ENCODE peak calls at places on chromosomes 7 and 10, in seven cellular contexts. W is PC-3, V is cardiac muscle cell, F is thoracic aorta, O is keratinocyte, I is lower lobe of right lung, M is heart left ventricle. P is an unnamed sample. For H3K4me1, the result is how much of the 10 kb centered on the place peaks cover.

GRCh38 chr10:62858364-62858763 is 42.2 kb upstream of the EGR2 start:
- DNase-seq in W (no peak), V (no peak), F (no peak), O (no peak), I (no peak), M (peak), P (no peak)

GRCh38 chr10:114095676-114096331 is 52.1 kb downstream of the ADRB1 start:
- DNase-seq in W (no peak), V (no peak), F (no peak), O (no peak), I (no peak), M (no peak), P (no peak)

GRCh38 chr7:78083466-78084120 is 285.0 kb downstream of the PHTF2 start:
- DNase-seq in W (peak), V (no peak), F (no peak), O (no peak), I (no peak), M (no peak), P (no peak)

GRCh38 chr7:98352621-98353020 is 48.3 kb downstream of the BAIAP2L1 start:
- DNase-seq in W (peak), V (no peak), F (no peak), O (no peak), I (no peak), M (no peak), P (no peak)

GRCh38 chr7:128863433-128863989 is 855 bp downstream of the ATP6V1F start:
- DNase-seq in W (peak), V (peak), F (no peak), O (no peak), I (no peak), M (no peak), P (peak)

GRCh38 chr10:124665558-124665957 is 78.6 kb downstream of the FAM53B start:
- DNase-seq in W (peak), V (no peak), F (no peak), O (no peak), I (no peak), M (no peak), P (no peak)

GRCh38 chr7:90666186-90666585 is 70.1 kb downstream of the CDK14 start:
- DNase-seq in W (no peak), V (no peak), F (no peak), O (no peak), I (peak), M (no peak), P (peak)

GRCh38 chr7:76294344-76295024 is 8.0 kb upstream of the HSPB1 start:
- DNase-seq in W (peak), V (peak), F (peak), O (no peak), I (peak), M (peak), P (peak)

GRCh38 chr7:41107330-41107937 is 595.5 kb downstream of the INHBA start:
- DNase-seq in W (peak), V (no peak), F (no peak), O (peak), I (no peak), M (no peak), P (no peak)

GRCh38 chr10:95430231-95430951 is 130.8 kb downstream of the SORBS1 start:
- DNase-seq in W (peak), V (peak), F (no peak), O (no peak), I (no peak), M (peak), P (peak)

GRCh38 chr10:112783653-112784426 is 166.2 kb upstream of the TCF7L2 start:
- DNase-seq in W (no peak), V (peak), F (no peak), O (no peak), I (no peak), M (peak), P (peak)

GRCh38 chr10:125029584-125030242 is 87.8 kb downstream of the ZRANB1 start:
- DNase-seq in W (peak), V (no peak), F (no peak), O (no peak), I (no peak), M (no peak), P (no peak)

GRCh38 chr10:48289652-48290238 is 15.2 kb upstream of the FRMPD2 start:
- DNase-seq in W (peak), V (peak), F (no peak), O (peak), I (peak), M (peak), P (peak)

GRCh38 chr10:114427124-114427852 is 23.0 kb upstream of the AFAP1L2 start:
- DNase-seq in W (no peak), V (no peak), F (no peak), O (no peak), I (no peak), M (no peak), P (no peak)

GRCh38 chr10:78215645-78216044 is 182.0 kb downstream of the RPS24 start:
- DNase-seq in W (no peak), V (peak), F (peak), O (no peak), I (no peak), M (peak), P (peak)

GRCh38 chr7:44767912-44768662 is 19.4 kb downstream of the ZMIZ2 start:
- DNase-seq in W (no peak), V (no peak), F (no peak), O (no peak), I (no peak), M (peak), P (no peak)

GRCh38 chr10:132462463-132463332 is 65.7 kb downstream of the PWWP2B start:
- DNase-seq in W (no peak), V (no peak), F (no peak), O (no peak), I (peak), M (peak), P (no peak)

GRCh38 chr10:45432700-45433472 is 58.9 kb downstream of the ALOX5 start:
- DNase-seq in W (no peak), V (no peak), F (no peak), O (no peak), I (no peak), M (no peak), P (no peak)

GRCh38 chr10:54496852-54497251 is 304.2 kb downstream of the PCDH15 start:
- DNase-seq in W (no peak), V (no peak), F (no peak), O (no peak), I (no peak), M (no peak), P (no peak)

GRCh38 chr10:76026176-76026771 is 594.9 kb downstream of the LRMDA start:
- DNase-seq in W (peak), V (no peak), F (no peak), O (no peak), I (no peak), M (no peak), P (no peak)

DNA sequence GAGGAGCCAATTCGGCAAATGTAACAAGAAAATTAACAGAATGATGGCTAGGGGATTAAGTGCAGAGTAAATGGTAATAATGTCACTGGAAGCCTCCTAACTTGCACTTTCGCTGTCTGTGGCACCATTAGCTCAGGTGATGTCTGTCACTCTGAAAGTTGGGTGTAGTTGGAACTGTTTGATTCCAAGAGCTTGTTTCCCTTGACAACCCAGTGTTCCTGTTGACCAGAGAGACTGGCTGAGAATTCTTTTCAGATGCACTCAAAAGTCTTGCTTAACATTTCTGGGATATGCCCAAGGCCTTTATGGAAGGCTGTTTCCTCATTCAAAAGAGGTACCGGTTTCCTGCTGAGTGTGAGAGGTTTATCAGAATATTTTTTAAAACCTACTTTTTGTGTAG is 49.6 kb downstream of the PLPP4 start:
- DNase-seq in W (no peak), V (no peak), F (no peak), O (no peak), I (no peak), M (no peak), P (no peak)
- H3K4me3 ChIP-seq in W (no peak), V (no peak), F (no peak), O (no peak), I (no peak), M (no peak), P (no peak)

GRCh38 chr10:59754951-59755350 is 1.7 kb upstream of the MRLN start:
- DNase-seq in W (no peak), V (no peak), F (no peak), O (no peak), I (no peak), M (no peak), P (no peak)

GRCh38 chr10:59753267-59753666 is at the start of gene MRLN:
- DNase-seq in W (no peak), V (no peak), F (no peak), O (no peak), I (no peak), M (no peak), P (no peak)

GRCh38 chr10:59752278-59752940 is 846 bp downstream of the MRLN start:
- DNase-seq in W (no peak), V (no peak), F (no peak), O (no peak), I (no peak), M (no peak), P (no peak)

GRCh38 chr10:59748834-59749233 is 4.4 kb downstream of the MRLN start:
- DNase-seq in W (peak), V (no peak), F (no peak), O (no peak), I (no peak), M (no peak), P (peak)

DNA sequence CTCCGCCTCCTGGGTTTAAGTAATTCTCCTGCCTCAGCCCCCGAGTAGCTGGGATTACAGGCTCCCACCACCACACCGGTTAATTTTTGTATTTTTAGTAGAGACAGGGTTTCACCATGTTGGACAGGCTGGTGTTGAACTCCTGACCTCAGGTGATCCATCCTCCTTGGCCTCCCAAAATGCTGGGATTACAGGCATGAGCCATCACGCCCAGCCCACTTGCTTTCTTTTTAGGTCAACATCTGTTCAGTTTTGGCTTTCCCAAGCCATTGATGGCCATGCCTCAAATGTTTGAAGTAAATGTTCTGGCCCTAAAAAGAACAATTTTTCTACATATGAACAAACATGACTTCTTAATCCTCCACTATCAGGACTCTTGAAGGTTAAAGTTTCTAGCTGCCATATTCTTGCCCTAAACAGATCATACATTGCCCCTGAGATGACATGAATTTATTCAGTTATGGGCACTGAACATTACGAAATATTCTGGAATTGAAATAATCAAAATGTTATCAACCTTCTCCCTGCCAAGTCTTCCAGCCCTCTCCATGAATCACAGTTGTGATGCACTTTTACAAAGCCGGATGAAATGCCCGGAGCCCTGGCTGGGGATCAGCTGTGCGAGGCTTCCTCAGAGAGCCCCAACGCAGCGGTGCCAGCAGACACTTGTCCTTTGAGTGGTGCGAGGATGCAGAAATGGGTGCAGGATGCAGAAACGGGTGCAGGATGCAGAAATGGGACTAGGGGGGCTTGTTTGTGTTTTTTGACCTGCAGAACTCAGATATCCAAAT is 2.9 kb downstream of the MRLN start:
- DNase-seq in W (peak), V (no peak), F (no peak), O (no peak), I (no peak), M (peak), P (peak)
- H3K4me1 ChIP-seq in W (under half), V (under half), F (under half), O (under half), I (under half), M (under half), P (under half)

GRCh38 chr7:102451371-102452054 is 13.2 kb downstream of the ALKBH4 start:
- DNase-seq in W (no peak), V (peak), F (no peak), O (peak), I (no peak), M (no peak), P (no peak)
- TF ChIP-seq CTCF in W (no peak), V (no peak), F (no peak), O (no peak), I (no peak), M (no peak), P (no peak)

GRCh38 chr10:14010083-14010551 is 320.6 kb downstream of the FRMD4A start:
- DNase-seq in W (no peak), V (no peak), F (no peak), O (no peak), I (no peak), M (peak), P (no peak)
- H3K4me3 ChIP-seq in W (peak), V (no peak), F (peak), O (no peak), I (peak), M (peak), P (peak)

GRCh38 chr7:74375726-74376220 is 77.9 kb upstream of the GTF2IRD1 start:
- DNase-seq in W (no peak), V (no peak), F (no peak), O (no peak), I (no peak), M (no peak), P (no peak)

GRCh38 chr7:74373536-74373935 is 80.2 kb upstream of the GTF2IRD1 start:
- DNase-seq in W (no peak), V (no peak), F (no peak), O (no peak), I (no peak), M (no peak), P (no peak)

GRCh38 chr7:74372511-74373111 is 81.1 kb upstream of the GTF2IRD1 start:
- DNase-seq in W (no peak), V (no peak), F (no peak), O (no peak), I (no peak), M (peak), P (no peak)

GRCh38 chr7:74372060-74372408 is 81.7 kb upstream of the GTF2IRD1 start:
- DNase-seq in W (no peak), V (no peak), F (no peak), O (no peak), I (no peak), M (no peak), P (no peak)

GRCh38 chr7:74371381-74372059 is 82.2 kb upstream of the GTF2IRD1 start:
- DNase-seq in W (no peak), V (peak), F (no peak), O (no peak), I (no peak), M (no peak), P (peak)
- H3K4me1 ChIP-seq in W (under half), V (under half), F (under half), O (under half), I (under half), M (under half), P (under half)